ENCODE peak calls at places on chromosomes 2 and 18, in eight cellular contexts. R, N, Y, V, P, T, K and O are unnamed samples.

GRCh38 chr2:161352718-161353117 is 44.5 kb downstream of the PSMD14 start:
- DNase-seq in K (no peak), P (no peak), R (no peak), Y (no peak), T (no peak), V (no peak), N (no peak), O (no peak)

GRCh38 chr2:13102340-13103063 is 385.8 kb downstream of the TRIB2 start:
- DNase-seq in N (no peak), T (no peak), Y (no peak), V (no peak), P (no peak), K (no peak), R (no peak), O (no peak)

GRCh38 chr2:11354363-11355154 is 10.1 kb upstream of the ROCK2 start:
- DNase-seq in P (no peak), R (no peak), N (no peak), K (peak), T (no peak), Y (no peak), V (no peak), O (no peak)

GRCh38 chr2:231919341-231920035 is 6.7 kb downstream of the NPPC start:
- DNase-seq in R (no peak), V (no peak), K (no peak), N (no peak), T (no peak), Y (no peak), P (no peak), O (no peak)

GRCh38 chr18:79245517-79246001 is 150.2 kb upstream of the NFATC1 start:
- DNase-seq in N (no peak), Y (no peak), T (peak), P (peak), V (no peak), R (peak), K (no peak), O (peak)

GRCh38 chr18:75221902-75222301 is 11.3 kb downstream of the TSHZ1 start:
- DNase-seq in R (no peak), P (no peak), K (no peak), T (peak), N (no peak), V (no peak), Y (no peak), O (no peak)

GRCh38 chr2:105177546-105178254 is 63.8 kb upstream of the GPR45 start:
- DNase-seq in T (no peak), N (no peak), V (no peak), K (no peak), Y (no peak), R (no peak), P (no peak), O (no peak)

GRCh38 chr2:234459401-234460009 is 37.4 kb downstream of the ARL4C start:
- DNase-seq in K (no peak), P (no peak), T (no peak), R (no peak), V (no peak), Y (no peak), N (no peak), O (no peak)

GRCh38 chr2:10377747-10378085 is 70.4 kb downstream of the ODC1 start:
- DNase-seq in T (no peak), Y (no peak), N (no peak), R (no peak), V (no peak), K (no peak), P (no peak), O (no peak)

GRCh38 chr2:223042704-223043118 is 9.3 kb upstream of the KCNE4 start:
- DNase-seq in P (no peak), R (peak), Y (no peak), T (no peak), K (no peak), V (no peak), N (no peak), O (peak)

GRCh38 chr2:48946444-48947048 is 191.0 kb upstream of the LHCGR start:
- DNase-seq in T (peak), P (peak), N (no peak), R (peak), Y (peak), V (peak), K (peak), O (peak)

GRCh38 chr2:122263746-122264145 is 508.3 kb downstream of the TSN start:
- DNase-seq in Y (no peak), V (no peak), P (no peak), K (no peak), N (no peak), R (no peak), T (no peak), O (no peak)

GRCh38 chr2:151999058-151999457 is 99.8 kb downstream of the CACNB4 start:
- DNase-seq in P (peak), K (peak), R (peak), V (peak), N (no peak), T (peak), Y (no peak), O (peak)

DNA sequence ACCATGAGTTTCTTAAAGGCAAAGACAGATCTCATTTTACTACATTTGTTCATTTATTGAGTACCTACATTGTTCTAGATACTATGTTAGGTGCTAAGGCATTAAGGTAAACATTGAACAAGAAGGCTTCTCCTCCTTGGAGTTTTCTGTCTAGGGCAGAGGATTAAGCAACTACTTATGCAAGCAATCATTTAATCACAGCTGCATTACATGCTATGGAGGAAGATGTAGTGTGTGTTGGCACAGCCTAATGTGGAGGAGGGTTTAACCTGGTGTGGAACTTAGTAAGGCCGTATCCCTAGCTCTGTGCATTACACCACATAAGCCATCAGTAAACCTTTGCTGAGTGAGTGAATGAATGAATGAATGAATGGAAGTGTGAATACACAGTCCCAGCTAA is 106.5 kb upstream of the MAP3K20 start:
- DNase-seq in V (no peak), R (no peak), K (no peak), Y (no peak), N (no peak), P (no peak), T (no peak), O (peak)
- TF ChIP-seq POLR2A in V (no peak), R (no peak), K (no peak), Y (no peak), N (no peak), P (no peak), T (no peak), O (no peak)

GRCh38 chr2:190062053-190062452 is 476 bp downstream of the MSTN start:
- DNase-seq in R (no peak), P (no peak), Y (no peak), T (no peak), N (no peak), V (no peak), K (no peak), O (no peak)

GRCh38 chr2:190068764-190069163 is 6.2 kb upstream of the MSTN start:
- DNase-seq in Y (no peak), K (no peak), R (no peak), T (no peak), N (no peak), V (no peak), P (no peak), O (no peak)

GRCh38 chr2:190063624-190064023 is 1.1 kb upstream of the MSTN start:
- DNase-seq in T (no peak), N (no peak), R (no peak), Y (no peak), K (no peak), P (no peak), V (no peak), O (no peak)

GRCh38 chr2:190062617-190063016 is at the start of gene MSTN:
- DNase-seq in P (no peak), K (no peak), V (no peak), Y (no peak), R (no peak), T (no peak), N (no peak), O (no peak)

DNA sequence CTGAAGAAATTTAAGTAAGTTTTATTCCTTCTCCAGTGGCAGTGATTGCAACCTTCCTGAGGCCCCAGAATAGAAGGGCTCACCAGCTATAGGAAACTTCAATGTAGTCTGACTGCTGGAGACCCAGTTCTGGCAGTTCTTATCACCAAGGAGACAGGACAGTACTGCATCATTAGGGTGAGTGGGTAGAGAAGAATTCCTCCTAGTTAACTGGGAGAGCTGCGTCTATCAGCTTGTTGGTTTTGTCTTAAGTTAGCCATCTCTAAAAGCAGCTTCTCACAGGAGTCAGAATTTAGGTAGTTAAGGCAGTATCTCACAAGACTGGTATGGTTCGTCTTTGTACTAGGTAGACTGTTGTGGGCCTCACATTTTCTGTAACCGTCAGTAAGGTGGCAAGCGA is 3.3 kb upstream of the MSTN start:
- DNase-seq in T (no peak), N (no peak), V (no peak), R (no peak), K (no peak), Y (no peak), P (no peak), O (no peak)
- TF ChIP-seq MAX in T (no peak), N (no peak), V (no peak), R (no peak), K (no peak), Y (no peak), P (no peak), O (no peak)

GRCh38 chr2:174888646-174889271 is 116.4 kb downstream of the CHN1 start:
- DNase-seq in N (no peak), K (no peak), T (no peak), R (no peak), Y (no peak), V (no peak), P (no peak), O (no peak)

GRCh38 chr2:174892546-174892945 is 112.6 kb downstream of the CHN1 start:
- DNase-seq in P (no peak), N (no peak), V (no peak), T (no peak), K (no peak), R (no peak), Y (no peak), O (no peak)

GRCh38 chr2:174888136-174888535 is 117.0 kb downstream of the CHN1 start:
- DNase-seq in K (no peak), V (no peak), R (no peak), P (no peak), T (peak), N (no peak), Y (no peak), O (no peak)

DNA sequence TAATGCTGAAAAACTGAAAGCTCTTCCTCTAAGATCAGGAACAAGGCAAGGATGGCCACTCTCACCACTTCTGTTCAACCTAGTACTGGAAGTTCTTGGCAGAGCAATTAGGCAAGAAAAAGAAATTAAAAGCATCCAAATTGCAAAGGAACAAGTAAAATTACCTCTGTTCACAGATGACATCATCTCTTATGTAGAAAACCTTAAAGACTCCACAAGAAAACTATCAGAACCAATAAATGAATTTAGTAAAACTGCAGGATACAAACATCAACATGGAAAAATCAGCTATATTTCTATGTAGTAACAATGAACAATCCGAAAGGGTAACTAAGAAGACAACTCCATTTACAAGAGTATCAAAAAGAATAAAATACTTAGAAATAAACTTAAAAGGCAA is 112.2 kb downstream of the CHN1 start:
- DNase-seq in K (no peak), Y (no peak), R (no peak), V (no peak), P (no peak), N (no peak), T (no peak), O (no peak)
- TF ChIP-seq POLR2A in K (no peak), Y (no peak), R (no peak), V (no peak), P (no peak), N (no peak), T (no peak), O (no peak)

GRCh38 chr2:85235281-85235680 is 92.5 kb downstream of the TGOLN2 start:
- DNase-seq in V (no peak), N (no peak), R (no peak), K (no peak), Y (no peak), T (no peak), P (no peak), O (no peak)

GRCh38 chr2:85236107-85236506 is 91.7 kb downstream of the TGOLN2 start:
- DNase-seq in Y (no peak), T (no peak), K (no peak), N (no peak), R (no peak), P (no peak), V (no peak), O (no peak)

GRCh38 chr2:85231952-85232351 is 95.8 kb downstream of the TGOLN2 start:
- DNase-seq in T (no peak), K (no peak), Y (no peak), V (no peak), N (peak), R (no peak), P (no peak), O (no peak)

GRCh38 chr2:85237849-85238570 is 89.8 kb downstream of the TGOLN2 start:
- DNase-seq in R (no peak), P (no peak), T (no peak), V (no peak), N (peak), K (no peak), Y (no peak), O (no peak)

DNA sequence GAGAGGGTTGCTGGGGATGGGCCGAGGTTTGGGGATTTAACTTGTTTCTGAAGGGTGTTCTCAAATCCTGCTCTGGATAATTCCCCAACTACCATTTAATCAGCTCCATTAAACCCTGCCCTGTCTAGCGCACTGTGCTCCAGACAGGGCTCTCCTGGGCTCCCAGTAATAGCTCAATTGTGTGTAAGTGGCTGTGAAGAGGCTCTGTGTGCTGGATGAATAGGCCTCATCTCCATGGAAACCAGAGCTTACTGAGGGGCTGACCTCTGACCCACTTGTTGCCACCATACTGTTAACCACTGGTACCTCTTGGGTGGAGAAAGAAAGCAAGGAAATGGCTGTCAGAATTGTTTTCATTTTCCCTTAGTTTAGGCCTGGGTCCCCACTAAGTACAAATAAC is 92.9 kb downstream of the TGOLN2 start:
- DNase-seq in R (no peak), K (no peak), T (no peak), Y (no peak), V (no peak), P (no peak), N (no peak), O (no peak)
- TF ChIP-seq MAX in R (no peak), K (no peak), T (no peak), Y (no peak), V (no peak), P (no peak), N (no peak), O (no peak)

GRCh38 chr2:165660361-165660760 is 133.7 kb downstream of the GALNT3 start:
- DNase-seq in K (no peak), R (no peak), N (no peak), P (no peak), T (no peak), V (no peak), Y (no peak), O (no peak)
- TF ChIP-seq POLR2A in K (no peak), R (no peak), N (no peak), P (no peak), T (no peak), V (no peak), Y (no peak), O (no peak)

GRCh38 chr2:96505231-96505889 is at the start of gene NEURL3:
- DNase-seq in P (peak), K (peak), T (peak), V (no peak), Y (no peak), R (peak), N (no peak), O (no peak)

GRCh38 chr2:96506016-96506906 is 1.1 kb upstream of the NEURL3 start:
- DNase-seq in P (no peak), V (no peak), Y (no peak), K (no peak), T (no peak), N (no peak), R (no peak), O (no peak)

GRCh38 chr2:96507957-96508520 is 2.9 kb upstream of the NEURL3 start:
- DNase-seq in K (peak), T (peak), V (peak), Y (no peak), P (peak), R (peak), N (no peak), O (peak)

GRCh38 chr2:96508521-96509113 is 3.5 kb upstream of the NEURL3 start:
- DNase-seq in K (no peak), V (no peak), P (no peak), N (no peak), R (no peak), T (no peak), Y (no peak), O (no peak)

GRCh38 chr2:96506907-96507240 is 1.7 kb upstream of the NEURL3 start:
- DNase-seq in R (no peak), V (no peak), P (no peak), N (no peak), Y (no peak), K (no peak), T (no peak), O (no peak)
- TF ChIP-seq MAX in R (no peak), V (no peak), P (no peak), N (no peak), Y (no peak), K (no peak), T (no peak), O (no peak)

DNA sequence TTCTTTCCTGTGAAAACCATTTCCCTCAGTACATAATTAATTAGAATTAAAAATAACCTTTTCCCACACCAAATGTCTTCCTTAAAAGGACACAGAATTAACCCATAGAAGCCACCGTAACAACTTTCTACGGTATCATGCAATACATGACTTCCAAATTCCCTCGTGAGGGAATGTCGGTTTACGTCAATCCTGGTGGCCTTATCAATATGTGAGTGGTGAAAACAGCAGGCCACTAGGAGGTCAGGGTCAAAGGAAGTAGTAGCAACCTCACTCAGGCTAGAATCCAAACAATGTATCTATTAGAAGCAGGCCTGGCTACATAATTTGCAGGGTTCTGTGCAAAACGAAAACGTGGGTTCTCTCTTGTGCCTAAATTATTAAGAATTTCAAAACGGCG is 112.2 kb downstream of the GAREM1 start:
- DNase-seq in N (no peak), R (no peak), P (no peak), T (no peak), K (no peak), V (no peak), Y (no peak), O (no peak)
- TF ChIP-seq POLR2A in N (no peak), R (no peak), P (no peak), T (no peak), K (no peak), V (no peak), Y (no peak), O (no peak)

GRCh38 chr2:18641823-18642222 is 52.5 kb upstream of the NT5C1B start:
- DNase-seq in T (no peak), Y (no peak), R (no peak), K (no peak), P (no peak), V (no peak), N (no peak), O (no peak)

GRCh38 chr2:18647731-18648130 is 58.4 kb upstream of the NT5C1B start:
- DNase-seq in R (no peak), V (no peak), K (no peak), N (no peak), Y (no peak), T (no peak), P (no peak), O (no peak)

GRCh38 chr2:18645315-18645714 is 55.9 kb upstream of the NT5C1B start:
- DNase-seq in P (no peak), Y (no peak), N (no peak), V (no peak), R (no peak), T (no peak), K (no peak), O (no peak)

GRCh38 chr2:18639756-18640453 is 50.5 kb upstream of the NT5C1B start:
- DNase-seq in N (no peak), T (no peak), P (no peak), K (no peak), V (no peak), R (no peak), Y (no peak), O (no peak)

GRCh38 chr2:18643532-18644462 is 54.4 kb upstream of the NT5C1B start:
- DNase-seq in Y (no peak), V (no peak), K (no peak), N (no peak), T (no peak), R (no peak), P (no peak), O (no peak)
- TF ChIP-seq MAX in Y (no peak), V (no peak), K (no peak), N (peak), T (no peak), R (no peak), P (no peak), O (no peak)

DNA sequence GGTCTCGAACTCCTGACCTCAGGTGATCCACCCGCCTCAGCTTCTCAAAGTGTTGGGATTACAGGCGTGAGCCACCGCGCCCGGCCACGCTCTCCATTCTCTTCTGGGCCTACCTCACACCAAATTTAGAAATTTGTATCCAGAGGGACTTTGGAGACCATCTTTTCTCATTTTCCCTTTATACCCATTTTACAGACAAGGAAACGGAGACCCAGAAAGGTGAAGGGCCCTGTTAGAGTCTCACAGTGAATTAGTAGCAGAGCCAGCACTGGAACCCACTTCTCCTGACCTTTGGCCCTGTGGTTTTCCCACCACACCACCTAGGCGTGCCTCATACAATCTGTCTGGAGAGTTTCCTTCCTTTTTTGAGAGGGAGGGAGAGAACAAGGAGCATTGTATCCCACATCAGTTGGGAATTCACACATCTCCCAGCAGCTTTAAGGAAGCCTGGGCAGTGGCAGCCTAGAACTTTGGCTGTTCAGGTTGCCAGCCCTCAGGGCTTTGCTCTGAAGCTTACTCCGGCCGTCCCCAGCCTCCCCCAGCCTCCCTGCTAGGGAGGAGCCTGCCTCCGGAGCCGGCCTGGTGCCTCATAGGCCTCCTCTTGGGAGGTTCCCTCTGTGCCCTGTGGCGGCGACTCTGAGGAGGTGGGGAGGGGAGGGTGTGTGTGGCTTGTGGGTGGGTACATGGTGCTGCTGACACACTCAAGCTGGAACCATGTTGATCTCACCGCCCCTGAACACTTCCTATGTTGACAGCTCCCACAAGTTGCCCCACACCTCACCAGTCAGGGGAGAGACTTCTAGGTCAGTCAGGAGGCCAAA is 13.8 kb downstream of the FOSL2 start:
- DNase-seq in R (no peak), N (no peak), T (peak), P (no peak), Y (no peak), V (peak), K (no peak), O (peak)
- TF ChIP-seq POLR2A in R (no peak), N (no peak), T (no peak), P (no peak), Y (no peak), V (no peak), K (no peak), O (no peak)

GRCh38 chr2:98658816-98659486 is 50.6 kb downstream of the UNC50 start:
- DNase-seq in N (no peak), R (no peak), V (no peak), P (no peak), Y (no peak), T (no peak), K (no peak), O (no peak)
- TF ChIP-seq MAX in N (no peak), R (no peak), V (no peak), P (no peak), Y (no peak), T (no peak), K (no peak), O (no peak)